ENCODE peak calls at places on chromosome 20, in four cellular contexts. V is heart left ventricle, O is HS-5, Z is T-helper 1 cell. U is an unnamed sample.

GRCh38 chr20:29741594-29741893 is 1515.9 kb upstream of the DEFB115 start:
- DNase-seq in O (no peak), Z (no peak), V (no peak), U (no peak)

GRCh38 chr20:31566658-31567379 is 38.3 kb upstream of the ID1 start:
- DNase-seq in Z (no peak), O (no peak), V (no peak), U (no peak)

GRCh38 chr20:63977392-63978276 is 1.8 kb downstream of the SAMD10 start:
- DNase-seq in Z (no peak), V (peak), O (no peak), U (no peak)

GRCh38 chr20:19828233-19828632 is 70.2 kb downstream of the RIN2 start:
- DNase-seq in O (no peak), Z (no peak), V (no peak), U (no peak)

GRCh38 chr20:23399568-23400241 is 21.6 kb downstream of the NAPB start:
- DNase-seq in O (peak), Z (no peak), V (no peak), U (no peak)

GRCh38 chr20:9514461-9515210 is at the start of gene LAMP5:
- DNase-seq in V (no peak), O (no peak), Z (no peak), U (no peak)

GRCh38 chr20:46648903-46649649 is 2.2 kb downstream of the SLC13A3 start:
- DNase-seq in V (no peak), O (no peak), Z (no peak), U (no peak)

GRCh38 chr20:20213722-20214121 is 154.2 kb upstream of the INSM1 start:
- DNase-seq in V (no peak), O (no peak), Z (no peak), U (no peak)

GRCh38 chr20:34222208-34222607 is 19.0 kb upstream of the ASIP start:
- DNase-seq in Z (no peak), O (peak), V (no peak), U (no peak)

GRCh38 chr20:20824924-20825584 is 112.6 kb upstream of the RALGAPA2 start:
- DNase-seq in O (no peak), V (peak), Z (peak), U (peak)